ENCODE peak calls at places on chromosomes 11 and 22, in eight cellular contexts. Q is NCI-H774; J is effector CD4-positive, alpha-beta T cell; M is hippocampal formation; H is NCI-H526 treated with DMSO at 0.1 percent for 48 hours; U is Karpas-422; E is NCI-H1417; T is stimulated activated CD4-positive, alpha-beta T cell treated with anti-CD3 and anti-CD28 coated beads, Interleukin-1b, Interleukin-23, amount 100 ng/mL, for 48 hours. B is an unnamed sample.

GRCh38 chr11:35918716-35919115 is 25.1 kb upstream of the LDLRAD3 start:
- DNase-seq in Q (no peak), J (no peak), M (no peak), H (no peak), U (no peak), E (peak; percentile 36), T (no peak), B (no peak)

GRCh38 chr11:104000798-104001197 is 35.6 kb upstream of the DDI1 start:
- DNase-seq in Q (no peak), J (no peak), M (no peak), H (no peak), U (no peak), E (no peak), T (no peak), B (no peak)

GRCh38 chr11:132670921-132671675 is 861.2 kb downstream of the OPCML start:
- DNase-seq in Q (no peak), J (no peak), M (no peak), H (no peak), U (no peak), E (no peak), T (no peak), B (no peak)

GRCh38 chr11:111455291-111456085 is 56.7 kb downstream of the BTG4 start:
- DNase-seq in Q (no peak), J (no peak), M (no peak), H (no peak), U (no peak), E (no peak), T (no peak), B (no peak)

GRCh38 chr11:64093233-64094039 is 57.7 kb downstream of the FLRT1 start:
- DNase-seq in Q (peak; percentile 42), J (no peak), M (no peak), H (no peak), U (no peak), E (peak; percentile 69), T (no peak), B (no peak)

GRCh38 chr22:39845522-39845921 is 48.0 kb downstream of the ENTHD1 start:
- DNase-seq in Q (no peak), J (no peak), M (no peak), H (no peak), U (no peak), E (no peak), T (no peak), B (no peak)

GRCh38 chr11:2562181-2562581 is 117.4 kb downstream of the KCNQ1 start:
- DNase-seq in Q (no peak), J (no peak), M (peak; percentile 88), H (no peak), U (no peak), E (no peak), T (no peak), B (no peak)

GRCh38 chr11:37907461-37908223 is 1309.6 kb upstream of the RAG2 start:
- DNase-seq in Q (no peak), J (no peak), M (no peak), H (no peak), U (no peak), E (no peak), T (no peak), B (no peak)

GRCh38 chr11:67311556-67312082 is 8.3 kb downstream of the SSH3 start:
- DNase-seq in Q (no peak), J (no peak), M (no peak), H (no peak), U (no peak), E (no peak), T (no peak), B (no peak)

GRCh38 chr11:70268526-70268925 is 2.0 kb upstream of the PPFIA1 start:
- DNase-seq in Q (no peak), J (no peak), M (no peak), H (no peak), U (no peak), E (no peak), T (no peak), B (no peak)

GRCh38 chr22:38566726-38567504 is 3.1 kb downstream of the DMC1 start:
- DNase-seq in Q (no peak), J (no peak), M (no peak), H (no peak), U (no peak), E (peak; percentile 12), T (no peak), B (no peak)

GRCh38 chr11:95977534-95978174 is 53.7 kb upstream of the MTMR2 start:
- DNase-seq in Q (no peak), J (no peak), M (no peak), H (no peak), U (no peak), E (no peak), T (no peak), B (no peak)

GRCh38 chr11:22875869-22876473 is 15.7 kb upstream of the CCDC179 start:
- DNase-seq in Q (peak; percentile 85), J (peak; percentile 48), M (peak; percentile 22), H (peak; percentile 87), U (peak; percentile 92), E (peak; percentile 95), T (peak; percentile 37), B (peak; percentile 52)

GRCh38 chr11:45030778-45031177 is 80.1 kb upstream of the TP53I11 start:
- DNase-seq in Q (no peak), J (no peak), M (no peak), H (no peak), U (no peak), E (no peak), T (no peak), B (no peak)

GRCh38 chr11:68946416-68947090 is 34.2 kb downstream of the MRGPRD start:
- DNase-seq in Q (no peak), J (no peak), M (no peak), H (no peak), U (no peak), E (no peak), T (no peak), B (no peak)

GRCh38 chr11:68724293-68724692 is 27.0 kb downstream of the TESMIN start:
- DNase-seq in Q (no peak), J (no peak), M (no peak), H (no peak), U (no peak), E (no peak), T (no peak), B (no peak)

GRCh38 chr11:41895106-41895505 is 435.7 kb upstream of the LRRC4C start:
- DNase-seq in Q (no peak), J (no peak), M (no peak), H (no peak), U (no peak), E (no peak), T (no peak), B (no peak)

GRCh38 chr22:44330727-44331660 is 18.2 kb upstream of the SHISAL1 start:
- DNase-seq in Q (no peak), J (no peak), M (no peak), H (no peak), U (no peak), E (peak; percentile 18), T (no peak), B (no peak)

GRCh38 chr11:4125141-4125540 is 30.5 kb downstream of the RRM1 start:
- DNase-seq in Q (no peak), J (no peak), M (no peak), H (no peak), U (no peak), E (no peak), T (no peak), B (no peak)